ENCODE peak calls at places on chromosomes 2 and 18, in ten cellular contexts. J, R, I, D, F, A, E, M, N and B are unnamed samples. For H3K9me3, the result is how much of the 10 kb centered on the place peaks cover.

GRCh38 chr2:175684466-175684865 is 317.6 kb downstream of the LNPK start:
- DNase-seq in J (peak), R (peak), I (no peak), D (no peak), F (no peak), A (no peak), E (no peak), M (peak), N (no peak), B (no peak)

GRCh38 chr2:188028739-188029138 is 262.9 kb upstream of the GULP1 start:
- DNase-seq in J (no peak), R (no peak), I (no peak), D (peak), F (no peak), A (no peak), E (no peak), M (no peak), N (no peak), B (no peak)

GRCh38 chr2:30721668-30722647 is 85.3 kb downstream of the CAPN13 start:
- DNase-seq in J (no peak), R (no peak), I (no peak), D (no peak), F (no peak), A (no peak), E (no peak), M (no peak), N (no peak), B (peak)

GRCh38 chr2:48107326-48107925 is 201.1 kb upstream of the FBXO11 start:
- DNase-seq in J (peak), R (no peak), I (no peak), D (peak), F (no peak), A (no peak), E (no peak), M (no peak), N (peak), B (peak)

GRCh38 chr2:231162036-231162345 is 36.4 kb upstream of the ARMC9 start:
- DNase-seq in J (peak), R (no peak), I (no peak), D (no peak), F (no peak), A (no peak), E (no peak), M (no peak), N (peak), B (peak)

GRCh38 chr18:13450289-13451207 is 232.0 kb downstream of the LDLRAD4 start:
- DNase-seq in J (no peak), R (no peak), I (no peak), D (no peak), F (no peak), A (no peak), E (no peak), M (no peak), N (no peak), B (no peak)

GRCh38 chr18:5975111-5975622 is 79.8 kb upstream of the TMEM200C start:
- DNase-seq in J (peak), R (no peak), I (no peak), D (no peak), F (no peak), A (no peak), E (no peak), M (no peak), N (peak), B (no peak)

GRCh38 chr18:31954349-31954748 is 11.4 kb upstream of the TRAPPC8 start:
- DNase-seq in J (no peak), R (no peak), I (no peak), D (no peak), F (no peak), A (no peak), E (no peak), M (no peak), N (no peak), B (peak)

GRCh38 chr18:12751891-12752290 is 49.0 kb downstream of the PSMG2 start:
- DNase-seq in J (no peak), R (no peak), I (no peak), D (no peak), F (no peak), A (no peak), E (no peak), M (no peak), N (no peak), B (no peak)

GRCh38 chr2:63712748-63713147 is 124.0 kb downstream of the MDH1 start:
- DNase-seq in J (peak), R (no peak), I (no peak), D (no peak), F (peak), A (no peak), E (peak), M (no peak), N (peak), B (no peak)

GRCh38 chr18:58221060-58221725 is 177.2 kb downstream of the NEDD4L start:
- DNase-seq in J (peak), R (no peak), I (no peak), D (peak), F (no peak), A (no peak), E (no peak), M (peak), N (peak), B (peak)

GRCh38 chr2:841036-841435 is 109.6 kb upstream of the SNTG2 start:
- DNase-seq in J (no peak), R (no peak), I (no peak), D (peak), F (no peak), A (no peak), E (no peak), M (no peak), N (no peak), B (no peak)

GRCh38 chr18:21463718-21464117 is 136.8 kb downstream of the ESCO1 start:
- DNase-seq in J (no peak), R (no peak), I (no peak), D (no peak), F (no peak), A (no peak), E (no peak), M (no peak), N (no peak), B (no peak)

GRCh38 chr2:108911807-108912628 is 77.0 kb downstream of the EDAR start:
- DNase-seq in J (no peak), R (no peak), I (no peak), D (peak), F (no peak), A (no peak), E (no peak), M (no peak), N (no peak), B (no peak)

GRCh38 chr2:143193121-143193520 is 63.9 kb downstream of the ARHGAP15 start:
- DNase-seq in J (no peak), R (no peak), I (no peak), D (no peak), F (no peak), A (no peak), E (no peak), M (no peak), N (no peak), B (no peak)

GRCh38 chr2:19051238-19051831 is 307.1 kb downstream of the OSR1 start:
- DNase-seq in J (no peak), R (no peak), I (no peak), D (no peak), F (no peak), A (no peak), E (no peak), M (no peak), N (no peak), B (no peak)

DNA sequence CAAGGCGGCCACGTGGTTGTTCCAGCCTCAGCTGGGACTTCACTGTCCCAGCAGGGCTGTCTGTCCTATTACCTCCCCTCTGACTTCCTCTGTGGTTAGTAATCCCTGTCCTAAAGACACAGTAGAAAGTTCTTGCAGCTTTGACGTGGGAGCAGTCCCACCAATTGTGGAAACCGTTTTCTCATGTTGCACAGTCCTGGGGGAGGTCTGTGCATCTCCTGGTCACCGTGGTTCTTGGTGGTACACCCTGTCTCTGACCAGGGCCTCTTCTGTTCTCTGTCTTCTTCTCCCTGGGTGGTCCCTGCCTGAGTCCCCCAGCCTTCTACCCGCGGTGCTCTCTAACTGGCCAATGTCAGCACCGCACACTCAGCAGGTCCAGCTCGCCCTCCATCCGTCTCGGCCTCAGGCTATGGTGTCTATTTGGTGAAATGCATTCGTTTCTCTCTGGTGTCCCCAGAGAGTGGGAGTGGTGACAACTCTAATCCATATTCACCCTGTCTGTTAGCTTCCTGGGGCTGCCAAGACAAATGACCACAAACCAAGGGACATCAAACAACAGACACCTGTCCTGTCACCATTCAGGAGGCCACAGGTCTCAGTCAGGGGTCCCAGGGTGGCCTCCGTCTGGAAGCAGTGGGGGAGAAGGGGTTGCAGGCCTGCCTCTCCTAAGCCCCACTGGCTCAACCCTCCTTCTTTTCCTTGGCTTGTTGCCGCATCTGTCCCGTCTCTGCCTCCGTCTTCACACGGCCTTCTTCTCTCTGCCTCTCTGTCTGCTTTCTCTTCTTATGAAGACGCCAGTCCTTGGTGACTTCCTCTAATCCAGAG is 99.8 kb downstream of the SH3BP4 start:
- DNase-seq in J (no peak), R (no peak), I (no peak), D (no peak), F (peak), A (no peak), E (no peak), M (no peak), N (peak), B (no peak)
- H3K27ac ChIP-seq in J (no peak), R (peak), I (no peak), D (no peak), F (peak), A (no peak), E (peak), M (no peak), N (peak), B (no peak)

GRCh38 chr18:78738076-78738690 is 241.4 kb upstream of the SALL3 start:
- DNase-seq in J (no peak), R (no peak), I (no peak), D (peak), F (no peak), A (no peak), E (no peak), M (no peak), N (no peak), B (no peak)
- H3K9me3 ChIP-seq in J (half or more), R (under half), I (under half), D (under half), F (under half), A (under half), E (under half), M (under half), N (under half), B (under half)

DNA sequence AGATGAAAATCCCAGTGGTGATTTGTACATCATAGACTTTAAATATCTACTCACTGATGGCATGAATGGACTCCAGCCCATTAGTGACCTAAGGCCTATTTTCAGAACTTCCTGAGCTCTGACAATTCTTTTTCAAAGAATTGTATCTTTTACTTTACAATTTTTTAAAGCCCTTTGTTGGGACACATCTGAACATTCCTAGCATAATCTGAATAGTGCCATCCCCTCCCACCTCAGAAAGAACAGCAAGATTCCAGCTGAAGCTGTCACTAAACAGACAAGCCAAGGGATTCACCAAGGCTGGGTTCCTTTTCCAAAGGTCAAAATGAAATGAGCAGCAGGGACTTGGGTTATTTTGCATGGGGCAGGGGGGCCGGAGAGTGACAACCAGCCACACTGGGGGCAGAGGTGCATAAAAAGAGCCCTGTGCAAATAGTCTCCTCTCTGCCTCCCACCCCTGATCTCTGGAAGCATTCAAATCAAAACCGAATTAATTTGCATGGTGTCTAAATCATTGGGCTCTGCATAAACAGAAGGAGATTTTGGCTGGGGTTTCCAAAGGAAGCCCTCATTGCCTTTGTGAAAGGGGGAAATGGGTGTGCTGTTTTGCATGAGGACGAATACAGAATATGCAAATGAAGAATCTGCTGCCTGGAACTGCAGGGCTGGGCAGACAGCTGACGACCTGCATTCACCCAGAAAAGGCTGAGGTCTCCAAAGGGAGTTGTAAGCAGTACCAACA is 17.2 kb downstream of the EPHA4 start:
- DNase-seq in J (no peak), R (no peak), I (no peak), D (peak), F (no peak), A (no peak), E (no peak), M (no peak), N (no peak), B (no peak)
- H3K27ac ChIP-seq in J (no peak), R (no peak), I (no peak), D (no peak), F (peak), A (no peak), E (peak), M (no peak), N (peak), B (no peak)

GRCh38 chr2:38080346-38080745 is 4.4 kb upstream of the CYP1B1 start:
- DNase-seq in J (no peak), R (no peak), I (no peak), D (peak), F (no peak), A (no peak), E (no peak), M (no peak), N (no peak), B (no peak)
- H3K9me3 ChIP-seq in J (under half), R (under half), I (under half), D (under half), F (under half), A (under half), E (under half), M (under half), N (under half), B (under half)

DNA sequence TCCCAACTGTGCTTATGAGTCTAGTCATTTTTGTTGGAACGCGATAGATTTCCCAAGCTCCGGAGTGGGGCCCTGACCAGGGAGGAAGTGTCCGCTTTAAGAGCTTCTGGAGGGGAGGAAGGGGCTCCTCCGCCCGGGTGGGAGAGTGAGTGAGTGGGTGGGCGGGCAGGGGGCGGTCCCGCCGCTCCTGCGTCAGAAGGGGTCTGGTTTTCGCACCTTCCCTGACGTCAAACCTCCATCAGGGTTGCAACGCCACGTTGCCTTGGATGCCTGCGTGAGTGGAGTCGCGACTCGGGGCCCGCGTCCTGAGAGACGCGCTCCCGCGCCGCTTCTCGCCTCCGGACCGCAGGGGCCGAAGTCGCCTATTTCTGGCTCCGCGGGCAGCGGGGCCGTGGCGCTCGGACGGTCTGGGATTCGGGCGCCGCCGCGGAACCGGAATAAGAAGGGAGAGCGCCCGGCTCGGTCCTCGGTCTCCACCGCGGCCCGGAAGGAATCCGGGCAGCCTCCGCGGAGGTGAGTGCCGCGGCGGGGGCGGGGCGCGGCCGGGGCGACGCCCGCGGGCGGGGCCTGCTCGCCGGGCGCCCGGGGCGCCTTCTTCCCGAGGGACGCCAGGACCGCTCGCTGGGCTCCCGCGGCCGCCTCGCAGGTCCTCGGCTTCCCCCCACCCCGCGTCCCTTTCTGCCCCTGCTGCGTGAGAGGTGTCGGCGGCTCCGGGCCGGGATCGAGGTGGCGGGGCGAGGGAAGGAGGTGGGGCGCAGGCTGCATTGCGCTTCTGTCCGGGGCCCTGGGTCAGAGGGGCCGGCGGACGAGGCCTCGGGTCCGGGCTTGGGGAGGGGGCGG is at the start of gene ZDBF2:
- DNase-seq in J (peak), R (peak), I (no peak), D (peak), F (peak), A (peak), E (peak), M (no peak), N (peak), B (peak)
- H3K27ac ChIP-seq in J (peak), R (peak), I (peak), D (no peak), F (peak), A (peak), E (peak), M (peak), N (no peak), B (peak)